ENCODE peak calls at places on chromosomes 16 and 17, in four cellular contexts. One of them, this sample, is unnamed.

GRCh38 chr17:12738624-12739023 is 50.7 kb upstream of the ARHGAP44 start:
- DNase-seq in AG08395: no peak
- DNase-seq in GM04503: no peak
- DNase-seq in H54: no peak
- DNase-seq in this sample: no peak

GRCh38 chr17:5014357-5014756 is 16.6 kb downstream of the KIF1C start:
- DNase-seq in AG08395: no peak
- DNase-seq in GM04503: no peak
- DNase-seq in H54: no peak
- DNase-seq in this sample: no peak

GRCh38 chr16:23835390-23836077 is at the start of gene PRKCB:
- DNase-seq in AG08395: peak
- DNase-seq in GM04503: no peak
- DNase-seq in H54: no peak
- DNase-seq in this sample: peak

GRCh38 chr17:76532072-76532651 is 5.3 kb downstream of the CYGB start:
- DNase-seq in AG08395: no peak
- DNase-seq in GM04503: no peak
- DNase-seq in H54: no peak
- DNase-seq in this sample: no peak

GRCh38 chr17:180380-181212 is 854 bp downstream of the DOC2B start:
- DNase-seq in AG08395: no peak
- DNase-seq in GM04503: no peak
- DNase-seq in H54: no peak
- DNase-seq in this sample: no peak

GRCh38 chr16:57444711-57445110 is 2.5 kb downstream of the CIAPIN1 start:
- DNase-seq in AG08395: peak
- DNase-seq in GM04503: peak
- DNase-seq in H54: no peak
- DNase-seq in this sample: no peak

GRCh38 chr17:82091264-82092066 is 6.6 kb downstream of the FASN start:
- DNase-seq in AG08395: no peak
- DNase-seq in GM04503: no peak
- DNase-seq in H54: no peak
- DNase-seq in this sample: no peak

GRCh38 chr17:44900894-44901293 is 1.6 kb upstream of the EFTUD2 start:
- DNase-seq in AG08395: peak
- DNase-seq in GM04503: no peak
- DNase-seq in H54: peak
- DNase-seq in this sample: no peak

GRCh38 chr16:70706948-70707465 is 21.2 kb upstream of the MTSS2 start:
- DNase-seq in AG08395: peak
- DNase-seq in GM04503: peak
- DNase-seq in H54: peak
- DNase-seq in this sample: no peak

GRCh38 chr17:28272166-28272565 is 46.8 kb upstream of the TMEM97 start:
- DNase-seq in AG08395: peak
- DNase-seq in GM04503: no peak
- DNase-seq in H54: no peak
- DNase-seq in this sample: no peak

GRCh38 chr17:42784361-42784760 is 4.0 kb downstream of the WNK4 start:
- DNase-seq in AG08395: no peak
- DNase-seq in GM04503: no peak
- DNase-seq in H54: no peak
- DNase-seq in this sample: no peak

GRCh38 chr16:13083687-13084086 is 182.3 kb downstream of the SHISA9 start:
- DNase-seq in AG08395: no peak
- DNase-seq in GM04503: no peak
- DNase-seq in H54: no peak
- DNase-seq in this sample: no peak

This sample was measured in esophagus muscularis mucosa.